ENCODE peak calls at places on chromosomes 12 and 14, in eight cellular contexts. A, N, J, I, P, F, Q and Y are unnamed samples.

GRCh38 chr14:49621114-49621881 is 699 bp downstream of the MGAT2 start:
- DNase-seq in Q (peak; percentile 68), J (peak; percentile 66), P (peak; percentile 90), F (peak; percentile 75), N (peak; percentile 76), A (peak; percentile 97), I (peak; percentile 70), Y (peak; percentile 97)

GRCh38 chr14:96167224-96168148 is 37.2 kb upstream of the BDKRB2 start:
- DNase-seq in Q (no peak), F (peak; percentile 53), I (no peak), P (no peak), J (no peak), A (no peak), N (peak; percentile 92), Y (peak; percentile 8)

GRCh38 chr12:69653703-69654102 is 43.0 kb upstream of the LRRC10 start:
- DNase-seq in F (no peak), P (no peak), J (no peak), I (no peak), Q (no peak), A (no peak), N (peak; percentile 56), Y (no peak)

GRCh38 chr14:90857866-90858265 is 41.6 kb upstream of the TTC7B start:
- DNase-seq in N (no peak), A (no peak), P (no peak), J (no peak), F (no peak), Q (no peak), I (no peak), Y (no peak)

GRCh38 chr12:46675736-46676135 is 150.1 kb downstream of the SLC38A4 start:
- DNase-seq in A (no peak), I (no peak), N (peak; percentile 72), Q (peak; percentile 52), P (peak; percentile 47), J (peak; percentile 16), F (no peak), Y (no peak)

GRCh38 chr12:64600164-64600561 is 10.1 kb upstream of the RASSF3 start:
- DNase-seq in I (no peak), F (no peak), J (no peak), P (no peak), A (no peak), Q (no peak), N (no peak), Y (no peak)

GRCh38 chr14:95297832-95298231 is 21.9 kb downstream of the CLMN start:
- DNase-seq in J (no peak), N (no peak), P (no peak), I (no peak), F (no peak), A (no peak), Q (no peak), Y (no peak)

GRCh38 chr12:127810026-127810425 is 456.9 kb upstream of the TMEM132C start:
- DNase-seq in N (peak; percentile 97), A (no peak), J (no peak), F (no peak), P (no peak), Q (no peak), I (no peak), Y (no peak)

GRCh38 chr14:71658261-71658860 is 273.9 kb upstream of the RGS6 start:
- DNase-seq in I (no peak), F (no peak), J (no peak), A (no peak), N (peak; percentile 52), Q (no peak), P (no peak), Y (no peak)

GRCh38 chr12:91094036-91094660 is 17.1 kb downstream of the LUM start:
- DNase-seq in A (no peak), J (no peak), I (no peak), P (no peak), F (no peak), Q (no peak), N (peak; percentile 46), Y (no peak)

GRCh38 chr12:89345830-89346740 is 6.2 kb downstream of the DUSP6 start:
- DNase-seq in N (peak; percentile 37), Q (peak; percentile 62), A (peak; percentile 78), F (peak; percentile 70), P (peak; percentile 80), J (peak; percentile 15), I (peak; percentile 72), Y (peak; percentile 88)

GRCh38 chr14:55701638-55702037 is 121.6 kb downstream of the KTN1 start:
- DNase-seq in A (no peak), I (no peak), N (peak; percentile 86), J (no peak), Q (no peak), P (no peak), F (no peak), Y (no peak)

GRCh38 chr14:97771340-97772045 is 974.3 kb downstream of the VRK1 start:
- DNase-seq in F (no peak), A (no peak), J (no peak), I (no peak), Q (no peak), N (no peak), P (no peak), Y (no peak)

GRCh38 chr14:53462931-53463778 is 310.0 kb upstream of the DDHD1 start:
- DNase-seq in F (no peak), Q (no peak), P (peak; percentile 76), I (peak; percentile 86), A (peak; percentile 48), N (no peak), J (peak; percentile 95), Y (no peak)

GRCh38 chr14:85934886-85935254 is 404.9 kb downstream of the FLRT2 start:
- DNase-seq in A (no peak), I (no peak), N (no peak), F (no peak), J (no peak), P (no peak), Q (no peak), Y (no peak)

GRCh38 chr12:124805050-124805449 is 58.6 kb downstream of the SCARB1 start:
- DNase-seq in P (no peak), A (no peak), Q (no peak), N (no peak), F (no peak), J (no peak), I (no peak), Y (no peak)

GRCh38 chr12:110622582-110622981 is 8.7 kb downstream of the TCTN1 start:
- DNase-seq in P (no peak), N (no peak), Q (no peak), J (no peak), F (no peak), I (no peak), A (no peak), Y (no peak)
- H3K4me1 ChIP-seq in P (no peaks in the 10 kb centered on the region), N (no peaks in the 10 kb centered on the region), Q (no peaks in the 10 kb centered on the region), J (no peaks in the 10 kb centered on the region), F (no peaks in the 10 kb centered on the region), I (no peaks in the 10 kb centered on the region), A (no peaks in the 10 kb centered on the region), Y (peaks cover 11% of the 10 kb centered on the region)

DNA sequence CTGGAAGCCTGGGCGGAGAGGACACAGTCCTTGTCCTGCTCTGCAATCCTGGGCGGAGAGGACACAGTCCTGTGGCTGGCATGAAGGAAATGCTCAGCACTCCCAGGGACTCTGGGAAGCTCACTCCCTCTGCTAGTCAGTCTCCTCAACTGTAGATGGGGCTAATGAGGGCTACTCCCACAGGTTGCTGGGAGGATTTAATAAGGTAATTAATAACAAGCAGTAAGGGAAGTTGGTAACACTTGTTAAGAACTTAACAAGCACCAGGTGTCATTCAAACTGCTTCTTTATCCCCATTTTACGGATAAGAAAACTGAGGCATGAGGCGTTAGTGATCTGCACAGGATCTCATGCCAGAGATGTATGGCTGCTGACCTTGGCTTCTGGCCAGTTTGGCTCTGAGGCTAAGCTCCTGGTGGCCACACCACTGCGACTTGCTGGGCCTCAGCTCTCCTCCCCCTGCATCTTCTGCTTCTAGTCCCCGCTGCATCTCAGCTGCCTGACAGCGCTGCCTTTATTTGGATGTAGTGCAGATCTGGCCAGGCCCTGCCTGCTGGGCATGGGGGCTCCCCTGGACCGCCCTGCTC is 54.1 kb upstream of the BEGAIN start:
- DNase-seq in Q (peak; percentile 78), A (no peak), P (no peak), I (no peak), F (no peak), J (no peak), N (peak; percentile 13), Y (peak; percentile 70)
- H3K4me1 ChIP-seq in Q (peaks cover 22% of the 10 kb centered on the region), A (no peaks in the 10 kb centered on the region), P (peaks cover 8% of the 10 kb centered on the region), I (peaks cover 6% of the 10 kb centered on the region), F (peaks cover 3% of the 10 kb centered on the region), J (peaks cover 3% of the 10 kb centered on the region), N (peaks cover 3% of the 10 kb centered on the region), Y (peaks cover 40% of the 10 kb centered on the region)

DNA sequence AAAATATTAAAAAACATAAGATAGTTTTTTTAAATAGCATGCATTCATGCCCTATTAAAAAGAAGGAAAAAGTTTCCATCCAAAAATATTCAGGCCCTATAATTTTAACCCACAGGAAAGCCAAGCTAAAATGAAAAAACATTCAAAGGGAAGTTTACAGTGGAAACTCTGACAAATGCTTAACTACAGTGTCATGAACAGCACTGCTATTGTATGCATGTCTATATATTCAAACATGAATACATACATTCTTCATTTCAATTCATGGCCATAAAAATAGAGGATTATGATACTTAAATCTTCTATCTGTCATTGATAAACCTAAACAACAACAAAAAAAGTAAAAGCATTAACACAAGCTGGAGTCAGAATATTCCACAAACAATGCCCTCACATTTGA is 67.4 kb downstream of the PPP2R5E start:
- DNase-seq in P (no peak), I (no peak), Q (no peak), A (no peak), F (no peak), N (peak; percentile 12), J (no peak), Y (no peak)
- H3K4me1 ChIP-seq in P (peaks cover 56% of the 10 kb centered on the region), I (peaks cover 2% of the 10 kb centered on the region), Q (peaks cover 71% of the 10 kb centered on the region), A (peaks cover 19% of the 10 kb centered on the region), F (peaks cover 13% of the 10 kb centered on the region), N (peaks cover 24% of the 10 kb centered on the region), J (peaks cover 33% of the 10 kb centered on the region), Y (peaks cover 37% of the 10 kb centered on the region)

DNA sequence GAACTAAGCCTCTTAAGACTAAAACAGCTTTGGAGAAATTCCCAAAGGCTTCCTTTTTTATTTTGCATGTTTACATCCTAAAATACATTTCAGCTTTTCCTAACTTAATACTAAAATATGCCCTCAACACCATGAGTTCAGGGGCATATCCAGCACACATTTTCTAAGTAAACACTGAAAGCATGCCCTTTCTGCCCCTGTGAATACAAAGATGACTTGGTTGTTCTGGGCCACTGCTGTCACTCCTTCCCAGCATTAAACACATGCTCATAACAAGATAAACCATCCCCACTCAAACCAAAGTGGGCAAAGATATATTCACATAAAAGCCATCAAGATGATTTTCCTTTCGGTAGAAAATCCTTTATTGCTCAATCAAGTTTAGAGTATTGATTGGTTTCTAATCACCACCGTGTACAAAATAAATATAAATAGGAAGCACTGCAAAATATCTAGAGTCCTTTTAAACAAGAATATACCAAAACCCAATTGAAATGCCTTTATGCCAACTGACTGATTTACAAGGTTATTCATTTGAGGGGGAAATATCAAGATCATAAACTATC is 1.9 kb downstream of the CCNB1IP1 start:
- DNase-seq in A (no peak), J (no peak), N (no peak), P (no peak), I (no peak), F (no peak), Q (no peak), Y (no peak)
- H3K4me1 ChIP-seq in A (peaks cover 5% of the 10 kb centered on the region), J (peaks cover 13% of the 10 kb centered on the region), N (peaks cover 12% of the 10 kb centered on the region), P (peaks cover 25% of the 10 kb centered on the region), I (no peaks in the 10 kb centered on the region), F (peaks cover 25% of the 10 kb centered on the region), Q (peaks cover 57% of the 10 kb centered on the region), Y (peaks cover 60% of the 10 kb centered on the region)